ENCODE peak calls at places on chromosomes 1 and 21, in six cellular contexts. Z is cardiac muscle cell, H is nephron progenitor cell, I is AG10803, E is epithelial cell of esophagus, W is fibroblast of lung. D is an unnamed sample.

GRCh38 chr21:44482581-44483287 is 27.4 kb downstream of the LRRC3 start:
- DNase-seq in W (no peak), H (no peak), E (no peak), Z (no peak), I (no peak), D (no peak)

GRCh38 chr1:182507685-182508084 is 57.7 kb downstream of the RGSL1 start:
- DNase-seq in I (no peak), W (no peak), E (no peak), H (no peak), Z (no peak), D (no peak)

GRCh38 chr1:218459450-218459849 is 114.3 kb downstream of the TGFB2 start:
- DNase-seq in W (no peak), H (no peak), E (no peak), Z (peak), I (no peak), D (no peak)

GRCh38 chr1:2208309-2209239 is 14.0 kb upstream of the FAAP20 start:
- DNase-seq in I (peak), W (peak), E (peak), Z (peak), H (peak), D (no peak)

GRCh38 chr1:116375884-116376733 is 3.1 kb downstream of the ATP1A1 start:
- DNase-seq in W (peak), E (peak), I (peak), Z (peak), H (peak), D (no peak)

GRCh38 chr1:226635456-226635941 is 86.9 kb downstream of the STUM start:
- DNase-seq in W (no peak), E (peak), I (no peak), H (no peak), Z (no peak), D (no peak)

GRCh38 chr21:28235169-28235892 is 757.3 kb downstream of the LTN1 start:
- DNase-seq in W (no peak), Z (peak), I (no peak), H (no peak), E (no peak), D (no peak)

GRCh38 chr1:183622884-183623785 is 12.4 kb downstream of the ARPC5 start:
- DNase-seq in W (peak), H (peak), E (peak), I (peak), Z (peak), D (peak)

GRCh38 chr1:27368872-27369703 is 2.3 kb upstream of the MAP3K6 start:
- DNase-seq in H (no peak), Z (peak), W (peak), E (no peak), I (peak), D (no peak)

GRCh38 chr1:27374687-27375086 is at the start of gene FCN3:
- DNase-seq in E (no peak), H (no peak), I (no peak), Z (no peak), W (no peak), D (no peak)

GRCh38 chr1:27372022-27372807 is 2.4 kb downstream of the FCN3 start:
- DNase-seq in Z (no peak), H (no peak), I (no peak), W (no peak), E (no peak), D (no peak)

GRCh38 chr1:27377760-27378495 is 3.3 kb upstream of the FCN3 start:
- DNase-seq in Z (no peak), H (no peak), I (no peak), E (no peak), W (no peak), D (no peak)

GRCh38 chr1:27372808-27373690 is 1.6 kb downstream of the FCN3 start:
- DNase-seq in H (no peak), Z (peak), W (no peak), E (no peak), I (no peak), D (no peak)
- TF ChIP-seq CTCF in H (peak), Z (peak), W (no peak), E (no peak), I (peak), D (peak)

GRCh38 chr1:109918671-109919070 is 8.0 kb downstream of the CSF1 start:
- DNase-seq in I (no peak), E (no peak), W (no peak), H (no peak), Z (no peak), D (no peak)

GRCh38 chr1:109917429-109918076 is 6.9 kb downstream of the CSF1 start:
- DNase-seq in H (no peak), I (no peak), W (no peak), E (no peak), Z (no peak), D (no peak)

GRCh38 chr1:109914587-109915240 is 4.1 kb downstream of the CSF1 start:
- DNase-seq in W (peak), Z (peak), I (peak), H (no peak), E (no peak), D (no peak)

GRCh38 chr1:109919271-109919670 is 8.6 kb downstream of the CSF1 start:
- DNase-seq in E (no peak), I (peak), W (no peak), H (no peak), Z (no peak), D (no peak)

GRCh38 chr1:109918077-109918606 is 7.5 kb downstream of the CSF1 start:
- DNase-seq in H (no peak), I (no peak), W (no peak), Z (no peak), E (no peak), D (no peak)
- TF ChIP-seq CTCF in H (no peak), I (no peak), W (no peak), Z (peak), E (peak), D (peak)

GRCh38 chr1:3292868-3293562 is 161.4 kb upstream of the ARHGEF16 start:
- DNase-seq in W (no peak), I (no peak), H (no peak), Z (no peak), E (no peak), D (no peak)

GRCh38 chr1:3295846-3296245 is 158.6 kb upstream of the ARHGEF16 start:
- DNase-seq in W (no peak), E (no peak), I (no peak), Z (no peak), H (no peak), D (no peak)

GRCh38 chr1:3292051-3292722 is 162.3 kb upstream of the ARHGEF16 start:
- DNase-seq in H (no peak), E (no peak), I (no peak), W (no peak), Z (no peak), D (no peak)

GRCh38 chr1:3294450-3294849 is 160.0 kb upstream of the ARHGEF16 start:
- DNase-seq in W (no peak), H (no peak), Z (no peak), E (no peak), I (no peak), D (no peak)

DNA sequence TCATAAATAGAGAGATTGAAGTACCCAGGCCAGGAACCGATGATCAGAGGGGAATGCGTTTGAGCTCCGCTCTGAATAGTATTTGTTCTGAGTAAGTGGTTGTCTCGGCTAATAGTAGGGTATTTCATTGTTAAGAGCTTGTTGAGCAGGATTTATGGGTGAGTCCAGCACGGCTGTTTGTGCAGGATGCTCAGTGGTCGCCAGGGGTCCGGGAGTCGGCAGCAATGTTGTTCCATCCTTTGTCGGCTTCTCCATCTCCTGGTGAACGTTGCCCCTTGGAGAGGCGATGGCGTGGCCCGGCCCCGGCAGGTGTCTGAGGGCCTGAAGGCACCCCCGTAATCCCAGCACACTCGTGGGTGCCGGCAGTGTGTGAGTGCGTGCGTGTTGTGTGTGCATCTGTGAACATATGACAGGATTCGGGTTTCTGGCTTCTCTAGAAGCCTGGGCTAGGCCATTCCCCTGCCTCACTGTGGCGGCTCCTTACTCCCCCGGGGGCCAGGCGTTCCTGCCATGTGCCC is 160.8 kb upstream of the ARHGEF16 start:
- DNase-seq in E (no peak), I (no peak), W (no peak), H (no peak), Z (no peak), D (no peak)
- TF ChIP-seq CTCF in E (no peak), I (no peak), W (no peak), H (no peak), Z (no peak), D (no peak)

GRCh38 chr1:110477445-110477957 is 26.6 kb downstream of the PROK1 start:
- DNase-seq in I (no peak), Z (peak), W (no peak), E (peak), H (no peak), D (no peak)
- TF ChIP-seq CTCF in I (no peak), Z (peak), W (no peak), E (peak), H (no peak), D (peak)

GRCh38 chr1:246434335-246434734 is 72.7 kb downstream of the SMYD3 start:
- DNase-seq in W (no peak), E (no peak), Z (no peak), I (no peak), H (no peak), D (no peak)
- TF ChIP-seq CTCF in W (no peak), E (no peak), Z (no peak), I (no peak), H (no peak), D (no peak)

GRCh38 chr1:115145221-115145620 is 55.9 kb upstream of the TSPAN2 start:
- DNase-seq in I (no peak), W (no peak), E (no peak), H (no peak), Z (no peak), D (no peak)

GRCh38 chr1:115144176-115144575 is 54.9 kb upstream of the TSPAN2 start:
- DNase-seq in W (no peak), Z (no peak), I (no peak), E (no peak), H (no peak), D (no peak)

GRCh38 chr1:115140442-115141144 is 51.3 kb upstream of the TSPAN2 start:
- DNase-seq in I (peak), Z (no peak), H (no peak), W (no peak), E (no peak), D (no peak)

GRCh38 chr1:115141145-115141454 is 51.8 kb upstream of the TSPAN2 start:
- DNase-seq in H (no peak), E (no peak), Z (no peak), W (no peak), I (no peak), D (no peak)

DNA sequence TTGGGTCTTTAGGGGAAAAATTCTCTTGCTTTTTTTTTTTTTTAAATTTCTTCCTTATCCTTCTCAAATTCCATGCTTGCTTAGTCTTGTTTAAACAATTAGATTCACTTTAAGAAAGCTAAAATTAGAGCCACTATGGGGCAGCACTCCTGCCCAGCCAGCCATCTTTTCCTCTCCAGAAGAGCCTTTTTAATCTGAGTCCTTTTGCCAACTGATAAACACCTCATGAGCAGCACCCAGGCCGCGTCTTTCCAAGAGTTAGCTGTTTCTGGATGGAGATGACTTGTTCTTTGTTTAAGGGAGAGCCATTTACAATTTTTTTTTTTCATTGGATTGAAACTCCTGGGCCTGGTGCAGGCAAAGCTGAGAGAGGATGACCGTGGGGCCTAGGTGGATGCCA is 53.3 kb upstream of the TSPAN2 start:
- DNase-seq in H (no peak), I (no peak), Z (peak), E (peak), W (peak), D (no peak)
- TF ChIP-seq CTCF in H (no peak), I (no peak), Z (peak), E (peak), W (peak), D (no peak)

GRCh38 chr1:23567996-23568607 is 8.8 kb upstream of the ID3 start:
- DNase-seq in E (no peak), Z (no peak), W (no peak), I (no peak), H (peak), D (no peak)

GRCh38 chr1:23568608-23569383 is 9.5 kb upstream of the ID3 start:
- DNase-seq in W (no peak), I (no peak), E (no peak), Z (no peak), H (no peak), D (no peak)

GRCh38 chr1:23563755-23564374 is 4.6 kb upstream of the ID3 start:
- DNase-seq in E (no peak), W (no peak), I (no peak), Z (no peak), H (no peak), D (no peak)

GRCh38 chr1:23567629-23567995 is 8.3 kb upstream of the ID3 start:
- DNase-seq in Z (no peak), E (no peak), I (no peak), W (no peak), H (no peak), D (no peak)

DNA sequence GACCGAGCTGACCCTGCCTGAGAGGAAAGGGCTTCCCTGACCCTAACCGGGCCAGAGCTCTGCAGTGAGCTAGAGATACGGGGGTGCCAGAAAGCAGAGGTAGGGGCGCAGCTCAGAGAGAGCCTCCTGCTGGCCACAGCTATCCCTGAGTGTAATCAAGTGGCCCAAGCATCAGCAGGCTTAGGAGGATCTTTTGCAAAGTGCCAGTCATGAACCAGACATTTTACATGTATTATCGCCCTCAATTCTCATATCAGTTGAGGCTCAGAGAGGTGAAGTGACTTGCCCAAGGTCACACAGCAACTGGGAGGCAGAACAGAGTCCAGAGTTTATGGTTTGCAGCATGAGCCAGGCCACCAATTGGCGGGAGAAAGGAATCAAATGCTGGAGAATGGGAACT is 7.0 kb upstream of the ID3 start:
- DNase-seq in E (no peak), Z (no peak), H (no peak), W (no peak), I (no peak), D (no peak)
- TF ChIP-seq CTCF in E (no peak), Z (peak), H (no peak), W (no peak), I (peak), D (peak)

DNA sequence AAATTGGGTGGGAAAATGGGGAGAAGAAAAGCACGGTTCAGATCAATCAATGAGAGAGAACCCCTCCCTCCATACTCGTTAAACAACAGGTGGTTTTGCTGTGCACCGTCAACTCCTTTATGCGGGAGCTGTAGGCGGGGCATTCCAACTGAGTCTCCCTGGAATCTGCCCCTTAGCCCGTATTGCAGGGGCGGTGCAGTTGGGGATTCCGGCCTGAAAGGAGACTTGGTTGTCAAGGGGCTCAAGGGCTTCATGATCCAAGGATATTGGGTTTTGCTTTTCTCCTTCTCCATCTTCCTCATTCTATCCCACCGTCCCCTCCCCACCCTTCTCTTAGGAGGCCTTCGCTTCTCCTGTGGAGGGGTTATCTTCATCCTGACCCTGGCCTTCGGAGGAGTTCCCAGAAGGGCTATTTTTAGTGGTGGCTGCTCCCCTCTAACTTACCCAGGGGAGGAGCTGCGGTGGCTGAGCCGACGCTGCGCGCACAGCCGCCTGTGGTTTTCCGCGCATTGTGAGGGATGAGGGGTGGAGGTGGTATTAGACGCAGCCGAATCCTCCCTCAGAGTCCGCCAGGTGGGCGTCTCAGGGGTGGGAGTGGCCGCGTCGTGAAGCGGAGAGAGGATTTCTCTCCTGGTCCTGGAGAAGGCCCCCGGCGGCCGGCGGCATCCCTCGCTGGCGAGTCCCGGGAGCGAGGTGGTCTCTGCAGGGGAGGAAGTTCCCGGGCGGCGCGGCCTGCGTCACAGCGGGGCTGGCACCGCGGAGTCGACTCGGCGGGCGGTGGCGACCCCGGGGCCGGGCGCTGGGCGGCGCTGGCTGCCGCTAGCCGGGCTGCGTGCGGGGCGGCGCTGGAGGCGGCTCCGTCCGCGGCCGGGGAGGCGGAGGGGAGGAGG is 462 bp upstream of the LRRC8C start:
- DNase-seq in E (peak), Z (peak), H (peak), W (peak), I (peak), D (peak)
- TF ChIP-seq CTCF in E (no peak), Z (no peak), H (no peak), W (no peak), I (peak), D (peak)